ENCODE peak calls at places on chromosomes 12 and 14, in eight cellular contexts. W is stomach; H is fibroblast of lung; X is HFFc6; O is BJ; J is fibroblast of the aortic adventitia; L is CD4-positive, alpha-beta T cell; Q is ovary. Z is an unnamed sample.

GRCh38 chr12:6902448-6902847 is 2.2 kb upstream of the LRRC23 start:
- DNase-seq in W (no peak), H (no peak), X (no peak), O (no peak), J (no peak), L (no peak), Q (no peak), Z (no peak)

GRCh38 chr12:54051916-54052744 is 1.5 kb upstream of the HOXC4 start:
- DNase-seq in W (no peak), H (no peak), X (no peak), O (no peak), J (no peak), L (no peak), Q (peak; percentile 45), Z (no peak)

GRCh38 chr12:10395390-10395998 is 5.7 kb upstream of the KLRK1 start:
- DNase-seq in W (peak; percentile 31), H (peak; percentile 74), X (peak; percentile 94), O (peak; percentile 77), J (peak; percentile 72), L (no peak), Q (peak; percentile 42), Z (peak; percentile 56)

GRCh38 chr14:50018236-50019210 is 97.8 kb downstream of the VCPKMT start:
- DNase-seq in W (peak; percentile 73), H (peak; percentile 29), X (peak; percentile 30), O (no peak), J (peak; percentile 75), L (no peak), Q (no peak), Z (no peak)

GRCh38 chr14:65117795-65118746 is 15.8 kb upstream of the MAX start:
- DNase-seq in W (no peak), H (no peak), X (no peak), O (no peak), J (no peak), L (no peak), Q (peak; percentile 81), Z (no peak)

GRCh38 chr14:69323266-69323966 is 63.5 kb downstream of the GALNT16 start:
- DNase-seq in W (no peak), H (no peak), X (no peak), O (no peak), J (no peak), L (no peak), Q (peak; percentile 15), Z (no peak)

GRCh38 chr14:94394025-94394493 is 5.7 kb upstream of the SERPINA1 start:
- DNase-seq in W (no peak), H (no peak), X (no peak), O (no peak), J (no peak), L (no peak), Q (no peak), Z (no peak)

GRCh38 chr12:32566663-32567634 is 112.2 kb upstream of the DNM1L start:
- DNase-seq in W (no peak), H (no peak), X (no peak), O (no peak), J (peak; percentile 37), L (no peak), Q (no peak), Z (no peak)

GRCh38 chr12:224330-224729 is 10.4 kb upstream of the SLC6A12 start:
- DNase-seq in W (no peak), H (no peak), X (no peak), O (no peak), J (no peak), L (no peak), Q (no peak), Z (no peak)

GRCh38 chr14:95440951-95441350 is 75.5 kb downstream of the SYNE3 start:
- DNase-seq in W (no peak), H (no peak), X (peak; percentile 40), O (no peak), J (no peak), L (no peak), Q (no peak), Z (no peak)

GRCh38 chr12:68958337-68958736 is 25.4 kb upstream of the CPM start:
- DNase-seq in W (no peak), H (no peak), X (no peak), O (no peak), J (no peak), L (no peak), Q (no peak), Z (no peak)

GRCh38 chr14:21001218-21001617 is 2.1 kb downstream of the SLC39A2 start:
- DNase-seq in W (no peak), H (no peak), X (no peak), O (no peak), J (no peak), L (no peak), Q (no peak), Z (no peak)

GRCh38 chr12:64825143-64826011 is 930 bp downstream of the TBC1D30 start:
- DNase-seq in W (peak; percentile 25), H (no peak), X (no peak), O (no peak), J (no peak), L (no peak), Q (no peak), Z (no peak)

GRCh38 chr12:64824130-64824499 is 332 bp upstream of the TBC1D30 start:
- DNase-seq in W (no peak), H (no peak), X (no peak), O (no peak), J (no peak), L (no peak), Q (no peak), Z (no peak)

GRCh38 chr12:64826234-64826633 is 1.8 kb downstream of the TBC1D30 start:
- DNase-seq in W (peak; percentile 81), H (peak; percentile 60), X (no peak), O (no peak), J (peak; percentile 53), L (peak; percentile 19), Q (peak; percentile 79), Z (no peak)

GRCh38 chr12:64821116-64821630 is 3.3 kb upstream of the TBC1D30 start:
- DNase-seq in W (no peak), H (no peak), X (no peak), O (no peak), J (no peak), L (no peak), Q (no peak), Z (no peak)

DNA sequence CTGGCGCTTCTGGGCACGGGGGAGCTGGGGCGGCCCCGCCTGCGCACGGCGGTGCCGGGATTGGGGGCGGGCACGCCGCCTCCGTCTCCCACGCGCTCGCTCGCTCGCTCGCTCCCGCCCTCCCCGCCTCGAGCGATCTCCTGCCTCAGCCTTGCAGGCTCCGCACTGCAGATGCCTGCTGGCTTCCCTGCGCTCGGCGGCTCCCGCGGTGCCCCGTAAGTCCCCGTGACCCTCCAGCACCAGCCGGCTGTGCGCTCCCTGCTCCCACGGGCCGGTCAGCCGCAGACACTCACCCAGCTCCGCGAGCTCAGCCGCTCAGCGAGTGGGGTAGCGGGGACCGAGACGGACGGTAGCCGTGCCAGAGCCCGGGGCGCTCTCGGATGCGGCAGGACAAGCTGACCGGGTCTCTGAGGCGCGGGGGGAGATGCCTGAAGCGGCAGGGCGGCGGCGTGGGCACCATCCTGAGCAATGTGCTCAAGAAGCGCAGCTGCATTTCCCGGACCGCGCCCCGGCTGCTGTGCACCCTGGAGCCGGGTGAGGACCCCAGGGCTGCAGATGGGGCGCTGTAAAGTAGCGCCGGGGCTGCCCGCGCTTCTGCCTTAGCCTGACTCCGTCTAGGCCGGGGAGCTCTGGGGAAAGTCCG is at the start of gene TBC1D30:
- DNase-seq in W (no peak), H (no peak), X (no peak), O (no peak), J (peak; percentile 3), L (no peak), Q (peak; percentile 52), Z (no peak)
- TF ChIP-seq CTCF in W (no peak), H (no peak), X (no peak), O (no peak), J (no peak), L (no peak), Q (no peak), Z (no peak)

GRCh38 chr14:99686557-99687283 is 2.6 kb downstream of the CYP46A1 start:
- DNase-seq in W (no peak), H (no peak), X (no peak), O (no peak), J (no peak), L (no peak), Q (no peak), Z (no peak)

GRCh38 chr14:99688629-99689028 is 4.5 kb downstream of the CYP46A1 start:
- DNase-seq in W (no peak), H (no peak), X (no peak), O (no peak), J (no peak), L (no peak), Q (no peak), Z (no peak)

GRCh38 chr14:99689266-99690236 is 5.5 kb downstream of the CYP46A1 start:
- DNase-seq in W (no peak), H (no peak), X (no peak), O (no peak), J (no peak), L (no peak), Q (no peak), Z (no peak)

GRCh38 chr14:99688210-99688581 is 4.1 kb downstream of the CYP46A1 start:
- DNase-seq in W (no peak), H (no peak), X (no peak), O (no peak), J (no peak), L (no peak), Q (no peak), Z (no peak)

DNA sequence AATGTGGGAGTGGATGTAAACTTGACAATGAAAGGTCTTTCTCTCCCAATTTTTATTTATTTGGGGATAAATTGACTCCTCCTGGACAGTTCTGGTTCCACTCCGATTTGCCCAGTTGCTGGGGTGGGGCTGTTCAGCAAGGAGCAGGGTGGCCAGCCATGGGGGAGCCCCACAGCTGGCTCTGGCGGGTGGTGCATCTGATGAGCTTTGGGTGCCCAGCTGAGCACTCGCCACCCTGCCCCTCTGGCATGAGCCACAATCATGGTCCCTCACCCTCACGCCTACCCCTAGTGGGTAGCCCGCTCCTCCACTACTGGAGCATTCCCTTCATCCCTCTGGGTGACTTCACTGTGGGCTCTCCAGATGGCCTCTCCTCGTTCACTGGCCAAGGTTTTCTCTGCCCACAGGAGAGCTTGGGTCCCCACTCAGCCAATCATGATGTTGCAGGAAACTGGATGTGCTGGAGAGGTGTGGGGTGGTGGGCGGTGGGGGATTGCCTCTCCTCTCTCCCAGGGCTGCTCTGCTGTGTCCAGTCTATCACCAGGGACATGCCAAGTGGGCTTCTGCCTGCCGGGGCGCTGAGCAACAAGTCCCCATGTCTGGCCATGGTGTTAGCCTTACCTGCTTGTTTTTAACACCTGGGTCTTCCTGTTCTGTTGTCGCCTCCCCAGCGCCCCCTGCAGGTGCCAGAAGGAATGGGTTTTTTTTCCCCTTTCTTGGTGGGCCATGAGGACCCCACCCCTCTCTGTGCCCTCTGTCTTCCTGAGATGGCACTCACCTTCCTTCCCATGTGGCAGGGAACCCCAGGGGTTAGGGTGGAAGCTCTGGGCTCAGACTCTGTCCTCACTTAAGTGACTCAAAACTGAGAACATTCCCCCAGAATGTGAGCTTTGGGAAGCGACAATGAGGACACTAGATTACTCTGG is 3.4 kb downstream of the CYP46A1 start:
- DNase-seq in W (no peak), H (no peak), X (no peak), O (no peak), J (no peak), L (peak; percentile 32), Q (no peak), Z (no peak)
- TF ChIP-seq CTCF in W (peak; percentile 53), H (peak; percentile 61), X (peak; percentile 81), O (peak; percentile 68), J (peak; percentile 69), L (peak; percentile 77), Q (no peak), Z (peak; percentile 52)

GRCh38 chr12:109346920-109347319 is 780 bp upstream of the MYO1H start:
- DNase-seq in W (no peak), H (no peak), X (no peak), O (no peak), J (no peak), L (no peak), Q (no peak), Z (no peak)
- TF ChIP-seq CTCF in W (no peak), H (no peak), X (peak; percentile 24), O (peak; percentile 4), J (no peak), L (no peak), Q (no peak), Z (no peak)

GRCh38 chr12:89345376-89345775 is 6.9 kb downstream of the DUSP6 start:
- DNase-seq in W (no peak), H (no peak), X (no peak), O (no peak), J (no peak), L (no peak), Q (no peak), Z (no peak)
- TF ChIP-seq CTCF in W (no peak), H (no peak), X (no peak), O (no peak), J (no peak), L (no peak), Q (no peak), Z (no peak)